ENCODE peak calls at places on chromosomes 13 and 19, in five cellular contexts. R is iris pigment epithelial cell; P is left ventricle myocardium superior; L is activated naive CD8-positive, alpha-beta T cell treated with anti-CD3 and anti-CD28 coated beads for 36 hours; U is Calu3. E is an unnamed sample.

GRCh38 chr13:42039457-42039945 is 8.9 kb upstream of the DGKH start:
- DNase-seq in R (no peak), P (no peak), L (no peak), U (peak; percentile 2), E (no peak)

GRCh38 chr19:51810228-51810627 is 15.3 kb downstream of the FPR3 start:
- DNase-seq in R (no peak), P (no peak), L (no peak), U (peak; percentile 7), E (no peak)

GRCh38 chr19:13574933-13575332 is 68.7 kb upstream of the CACNA1A start:
- DNase-seq in R (peak; percentile 11), P (no peak), L (no peak), U (no peak), E (peak; percentile 23)

GRCh38 chr19:56348289-56348877 is 33.7 kb upstream of the ZSCAN5A start:
- DNase-seq in R (peak; percentile 32), P (no peak), L (no peak), U (peak; percentile 30), E (no peak)

GRCh38 chr19:18161691-18162039 is 8.7 kb downstream of the PIK3R2 start:
- DNase-seq in R (no peak), P (no peak), L (no peak), U (no peak), E (no peak)

GRCh38 chr19:17209126-17210036 is 5.8 kb upstream of the USE1 start:
- DNase-seq in R (peak; percentile 40), P (peak; percentile 38), L (peak; percentile 61), U (peak; percentile 13), E (peak; percentile 42)

GRCh38 chr19:750640-751423 is at the start of gene MISP:
- DNase-seq in R (no peak), P (peak; percentile 32), L (no peak), U (peak; percentile 94), E (no peak)

GRCh38 chr13:24133396-24133795 is 27.1 kb upstream of the SPATA13 start:
- DNase-seq in R (no peak), P (no peak), L (no peak), U (no peak), E (no peak)

GRCh38 chr19:11530432-11530831 is 1.5 kb upstream of the ECSIT start:
- DNase-seq in R (peak; percentile 94), P (peak; percentile 83), L (peak; percentile 63), U (peak; percentile 61), E (peak; percentile 82)

GRCh38 chr19:14614099-14614412 is 31.2 kb downstream of the CLEC17A start:
- DNase-seq in R (no peak), P (no peak), L (no peak), U (no peak), E (no peak)

GRCh38 chr13:52669677-52670076 is 17.0 kb downstream of the SUGT1 start:
- DNase-seq in R (no peak), P (no peak), L (no peak), U (no peak), E (no peak)

GRCh38 chr13:48266967-48267639 is 34.1 kb downstream of the ITM2B start:
- DNase-seq in R (peak; percentile 16), P (no peak), L (no peak), U (no peak), E (no peak)

GRCh38 chr13:36880961-36881360 is 39.1 kb downstream of the SMAD9 start:
- DNase-seq in R (peak; percentile 22), P (no peak), L (no peak), U (no peak), E (peak; percentile 14)

GRCh38 chr19:16969127-16969526 is 57.5 kb downstream of the CPAMD8 start:
- DNase-seq in R (peak; percentile 32), P (no peak), L (no peak), U (peak; percentile 7), E (no peak)

GRCh38 chr13:78601886-78602560 is 1.3 kb downstream of the POU4F1 start:
- DNase-seq in R (no peak), P (no peak), L (no peak), U (no peak), E (no peak)

GRCh38 chr19:39263912-39264305 is 4.3 kb upstream of the IFNL2 start:
- DNase-seq in R (no peak), P (peak; percentile 27), L (no peak), U (no peak), E (no peak)

GRCh38 chr13:80306573-80306972 is 34.4 kb downstream of the SPRY2 start:
- DNase-seq in R (no peak), P (no peak), L (no peak), U (no peak), E (no peak)

GRCh38 chr19:953501-954271 is 27.9 kb downstream of the ARID3A start:
- DNase-seq in R (no peak), P (no peak), L (no peak), U (no peak), E (no peak)

GRCh38 chr13:106230450-106230849 is 305.0 kb downstream of the EFNB2 start:
- DNase-seq in R (peak; percentile 72), P (no peak), L (no peak), U (no peak), E (peak; percentile 22)

GRCh38 chr13:106354961-106355360 is 180.5 kb downstream of the EFNB2 start:
- DNase-seq in R (no peak), P (no peak), L (no peak), U (no peak), E (no peak)

GRCh38 chr13:33108620-33109019 is 92.4 kb downstream of the KL start:
- DNase-seq in R (peak; percentile 59), P (no peak), L (no peak), U (no peak), E (peak; percentile 69)

GRCh38 chr19:41431426-41432386 is 4.5 kb upstream of the B3GNT8 start:
- DNase-seq in R (peak; percentile 47), P (peak; percentile 88), L (no peak), U (no peak), E (peak; percentile 43)

GRCh38 chr19:20079487-20079886 is 1.7 kb downstream of the ZNF90 start:
- DNase-seq in R (peak; percentile 59), P (no peak), L (no peak), U (no peak), E (no peak)

GRCh38 chr19:2461751-2462634 is 5.2 kb upstream of the LMNB2 start:
- DNase-seq in R (no peak), P (peak; percentile 78), L (peak; percentile 82), U (peak; percentile 66), E (peak; percentile 84)

GRCh38 chr13:44884076-44884729 is 105.1 kb downstream of the NUFIP1 start:
- DNase-seq in R (peak; percentile 83), P (no peak), L (no peak), U (no peak), E (peak; percentile 63)

GRCh38 chr19:15299568-15300409 is 32.5 kb downstream of the BRD4 start:
- DNase-seq in R (peak; percentile 55), P (no peak), L (no peak), U (no peak), E (no peak)

GRCh38 chr19:5147074-5147970 is 178.4 kb downstream of the KDM4B start:
- DNase-seq in R (no peak), P (peak; percentile 21), L (no peak), U (no peak), E (no peak)

GRCh38 chr19:2275588-2276428 is 6.2 kb downstream of the PEAK3 start:
- DNase-seq in R (no peak), P (peak; percentile 78), L (no peak), U (no peak), E (no peak)

GRCh38 chr13:51297556-51297955 is 41.9 kb upstream of the SERPINE3 start:
- DNase-seq in R (no peak), P (no peak), L (no peak), U (no peak), E (no peak)

GRCh38 chr13:27522847-27523246 is 72.5 kb upstream of the MTIF3 start:
- DNase-seq in R (no peak), P (no peak), L (no peak), U (no peak), E (no peak)

GRCh38 chr19:2167896-2168618 is 4.3 kb downstream of the DOT1L start:
- DNase-seq in R (peak; percentile 64), P (peak; percentile 86), L (peak; percentile 16), U (no peak), E (peak; percentile 53)

GRCh38 chr19:5001547-5002131 is 32.7 kb downstream of the KDM4B start:
- DNase-seq in R (peak; percentile 73), P (no peak), L (peak; percentile 40), U (peak; percentile 23), E (peak; percentile 53)

GRCh38 chr13:104098421-104098820 is 1032.2 kb upstream of the SLC10A2 start:
- DNase-seq in R (no peak), P (no peak), L (no peak), U (no peak), E (peak; percentile 48)